ENCODE peak calls at places on chromosome 6, in five cellular contexts. V is stomach, K is HCT116, P is spleen, G is transverse colon. Y is an unnamed sample.

GRCh38 chr6:91376686-91377085 is 789.8 kb upstream of the MAP3K7 start:
- DNase-seq in G (peak; percentile 19), V (peak; percentile 44), P (no peak), K (no peak), Y (no peak)

GRCh38 chr6:94894300-94894699 is 683.0 kb upstream of the MANEA start:
- DNase-seq in G (no peak), P (no peak), V (no peak), K (no peak), Y (no peak)

GRCh38 chr6:134161036-134161435 is 108.6 kb upstream of the SLC2A12 start:
- DNase-seq in V (no peak), P (no peak), G (no peak), K (no peak), Y (no peak)

GRCh38 chr6:5569491-5569890 is 308.2 kb downstream of the FARS2 start:
- DNase-seq in P (no peak), V (no peak), K (no peak), G (no peak), Y (no peak)

GRCh38 chr6:115910147-115910546 is 150.5 kb downstream of the FRK start:
- DNase-seq in G (no peak), K (no peak), P (no peak), V (no peak), Y (no peak)

GRCh38 chr6:112234596-112234995 is 19.8 kb downstream of the LAMA4 start:
- DNase-seq in K (no peak), P (no peak), V (no peak), G (no peak), Y (no peak)

GRCh38 chr6:95091823-95092436 is 485.4 kb upstream of the MANEA start:
- DNase-seq in P (no peak), G (no peak), K (peak; percentile 57), V (no peak), Y (no peak)

GRCh38 chr6:154882107-154882506 is 113.0 kb upstream of the TIAM2 start:
- DNase-seq in V (no peak), P (no peak), G (no peak), K (no peak), Y (no peak)

GRCh38 chr6:28585335-28585734 is 59.7 kb downstream of the GPX5 start:
- DNase-seq in K (no peak), P (no peak), G (no peak), V (no peak), Y (no peak)

GRCh38 chr6:4549556-4550226 is 226.5 kb upstream of the CDYL start:
- DNase-seq in G (no peak), V (no peak), K (no peak), P (no peak), Y (no peak)

GRCh38 chr6:46932526-46932925 is 10.8 kb upstream of the ADGRF5 start:
- DNase-seq in G (no peak), P (no peak), V (no peak), K (no peak), Y (no peak)

GRCh38 chr6:75711173-75711572 is 37.9 kb upstream of the MYO6 start:
- DNase-seq in G (no peak), K (no peak), P (no peak), V (no peak), Y (no peak)

GRCh38 chr6:3522561-3523287 is 65.9 kb upstream of the SLC22A23 start:
- DNase-seq in P (no peak), K (no peak), V (no peak), G (no peak), Y (no peak)

GRCh38 chr6:108541843-108542795 is 18.6 kb upstream of the FOXO3 start:
- DNase-seq in P (peak; percentile 84), G (peak; percentile 83), V (peak; percentile 81), K (peak; percentile 75), Y (peak; percentile 84)

GRCh38 chr6:17987576-17988421 is at the start of gene KIF13A:
- DNase-seq in K (no peak), P (peak; percentile 93), V (peak; percentile 58), G (peak; percentile 65), Y (peak; percentile 84)

GRCh38 chr6:75643173-75643572 is 41.5 kb downstream of the SENP6 start:
- DNase-seq in K (no peak), P (no peak), G (no peak), V (no peak), Y (no peak)

GRCh38 chr6:145863988-145864616 is 49.5 kb upstream of the FBXO30 start:
- DNase-seq in P (no peak), K (no peak), G (no peak), V (no peak), Y (no peak)

GRCh38 chr6:167663784-167664432 is 162.8 kb upstream of the AFDN start:
- DNase-seq in V (peak; percentile 66), K (no peak), P (peak; percentile 60), G (peak; percentile 40), Y (no peak)

GRCh38 chr6:10733151-10733715 is 10.4 kb downstream of the TMEM14C start:
- DNase-seq in P (no peak), V (no peak), K (no peak), G (no peak), Y (peak; percentile 54)

GRCh38 chr6:46510656-46511055 is 19.4 kb upstream of the RCAN2 start:
- DNase-seq in K (no peak), V (no peak), G (no peak), P (no peak), Y (no peak)

GRCh38 chr6:12473494-12473893 is 183.3 kb downstream of the EDN1 start:
- DNase-seq in G (no peak), P (no peak), K (no peak), V (no peak), Y (no peak)

GRCh38 chr6:32369678-32370077 is 2.0 kb downstream of the TSBP1 start:
- DNase-seq in V (no peak), G (no peak), K (peak; percentile 66), P (no peak), Y (no peak)

GRCh38 chr6:145801021-145801420 is 13.6 kb downstream of the FBXO30 start:
- DNase-seq in V (no peak), K (no peak), G (no peak), P (no peak), Y (no peak)

DNA sequence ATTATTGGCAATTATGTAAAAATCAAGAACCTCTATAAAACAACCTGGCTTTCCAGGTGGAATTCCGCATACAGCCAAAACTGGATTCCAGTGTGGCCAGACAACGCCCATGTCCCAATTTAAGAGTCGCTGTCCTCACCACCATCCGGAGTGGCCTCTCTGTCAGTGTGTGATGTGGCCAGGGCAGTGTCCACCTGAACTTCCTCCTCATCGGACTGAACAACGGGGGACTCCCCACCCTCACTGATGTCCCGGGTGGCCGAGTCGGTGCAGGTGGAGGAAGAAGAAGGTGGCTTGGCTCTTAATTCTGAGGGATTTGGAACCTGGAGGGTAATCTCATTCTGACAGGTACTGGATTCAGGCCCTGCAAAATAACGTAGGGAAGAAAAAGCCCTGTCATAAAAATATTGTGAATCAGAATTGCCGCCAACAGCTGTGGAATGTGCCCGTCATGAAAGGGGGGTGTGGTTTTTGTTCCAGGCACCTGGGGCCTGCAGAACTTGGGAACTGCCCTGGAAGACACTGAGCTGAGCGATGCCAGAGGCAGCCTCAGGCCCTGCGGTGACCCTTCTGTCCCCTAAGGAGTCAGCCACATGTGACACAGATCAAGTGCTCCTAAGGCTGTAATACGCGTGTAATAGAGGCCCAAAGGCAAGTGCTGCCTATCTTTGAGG is 139.8 kb downstream of the DTNBP1 start:
- DNase-seq in K (no peak), G (no peak), P (peak; percentile 56), V (peak; percentile 21), Y (peak; percentile 34)
- TF ChIP-seq POLR2A in K (no peak), G (no peak), P (no peak), V (no peak), Y (no peak)

GRCh38 chr6:166366921-166367320 is 15.8 kb downstream of the MPC1 start:
- DNase-seq in K (no peak), P (no peak), G (no peak), V (no peak), Y (no peak)

GRCh38 chr6:166361080-166361429 is 18.7 kb upstream of the SFT2D1 start:
- DNase-seq in P (no peak), G (no peak), V (no peak), K (no peak), Y (no peak)

GRCh38 chr6:166365221-166365620 is 17.5 kb downstream of the MPC1 start:
- DNase-seq in G (no peak), K (no peak), P (no peak), V (no peak), Y (no peak)

GRCh38 chr6:166365806-166366205 is 16.9 kb downstream of the MPC1 start:
- DNase-seq in K (no peak), V (no peak), P (no peak), G (no peak), Y (no peak)

DNA sequence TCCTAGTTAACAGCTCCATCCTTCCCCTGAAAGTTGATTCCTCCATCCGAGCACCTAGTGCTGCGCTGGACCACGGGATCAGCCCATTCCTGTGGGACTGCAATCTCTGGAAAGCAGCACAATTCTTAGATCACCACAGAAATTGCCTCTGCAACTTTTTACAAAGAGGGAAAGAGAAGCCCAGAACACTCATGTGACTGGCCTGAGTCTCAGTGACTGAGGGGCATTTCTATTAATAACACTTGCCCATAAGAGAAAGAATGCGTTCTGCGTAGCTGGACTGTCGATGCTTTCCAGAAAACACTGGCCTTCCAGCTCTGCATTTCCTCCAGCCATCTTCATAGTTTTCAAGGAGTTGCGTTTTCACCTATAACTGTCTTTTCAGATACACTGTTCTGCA is 18.3 kb downstream of the MPC1 start:
- DNase-seq in V (no peak), P (no peak), G (no peak), K (no peak), Y (no peak)
- TF ChIP-seq POLR2AphosphoS5 in V (no peak), P (no peak), G (no peak), K (no peak), Y (no peak)

GRCh38 chr6:52670502-52671409 is at the start of gene TMEM14A:
- DNase-seq in K (peak; percentile 89), P (peak; percentile 98), V (peak; percentile 96), G (peak; percentile 98), Y (peak; percentile 97)

GRCh38 chr6:52664991-52665686 is 5.8 kb upstream of the TMEM14A start:
- DNase-seq in K (no peak), P (no peak), V (no peak), G (no peak), Y (no peak)

GRCh38 chr6:52664185-52664990 is 6.5 kb upstream of the TMEM14A start:
- DNase-seq in V (peak; percentile 94), G (peak; percentile 94), K (peak; percentile 93), P (peak; percentile 91), Y (peak; percentile 97)

GRCh38 chr6:52666523-52666922 is 4.4 kb upstream of the TMEM14A start:
- DNase-seq in G (no peak), V (no peak), P (no peak), K (no peak), Y (no peak)

GRCh38 chr6:52667572-52667971 is 3.3 kb upstream of the TMEM14A start:
- DNase-seq in K (no peak), V (no peak), G (no peak), P (no peak), Y (no peak)
- H3K4me3 ChIP-seq in K (no peak overlapping the region), V (no peak overlapping the region), G (no peak overlapping the region), P (no peak overlapping the region), Y (no peak overlapping the region)

GRCh38 chr6:139346392-139346791 is 28.1 kb downstream of the CITED2 start:
- DNase-seq in P (no peak), G (no peak), K (no peak), V (no peak), Y (no peak)

GRCh38 chr6:139342957-139343750 is 31.3 kb downstream of the CITED2 start:
- DNase-seq in G (no peak), P (no peak), K (no peak), V (no peak), Y (no peak)

GRCh38 chr6:139349464-139350020 is 24.9 kb downstream of the CITED2 start:
- DNase-seq in K (no peak), V (no peak), G (no peak), P (no peak), Y (no peak)

GRCh38 chr6:139341060-139341459 is 33.4 kb downstream of the CITED2 start:
- DNase-seq in K (no peak), P (no peak), V (no peak), G (no peak), Y (no peak)

GRCh38 chr6:139344186-139344963 is 30.1 kb downstream of the CITED2 start:
- DNase-seq in P (no peak), V (no peak), G (no peak), K (no peak), Y (no peak)
- TF ChIP-seq POLR2A in P (no peak), V (no peak), G (no peak), K (no peak), Y (no peak)

Y was measured in sigmoid colon.